ENCODE peak calls at places on chromosomes 2 and 18, in seven cellular contexts. D is endothelial cell of umbilical vein, H is testis, T is Peyer's patch, U is A549, Z is IMR-90, I is adrenal gland. C is an unnamed sample.

GRCh38 chr2:110979834-110980612 is 140.7 kb upstream of the BCL2L11 start:
- DNase-seq in D (no peak), H (no peak), T (no peak), U (no peak), Z (no peak), I (no peak), C (peak; percentile 91)

GRCh38 chr2:63038034-63038433 is 12.6 kb upstream of the OTX1 start:
- DNase-seq in D (no peak), H (no peak), T (no peak), U (no peak), Z (no peak), I (no peak), C (no peak)

GRCh38 chr2:179460530-179460929 is 195.9 kb upstream of the SESTD1 start:
- DNase-seq in D (peak; percentile 69), H (no peak), T (peak; percentile 55), U (no peak), Z (peak; percentile 96), I (peak; percentile 68), C (no peak)

GRCh38 chr2:155377931-155378444 is 679.5 kb downstream of the KCNJ3 start:
- DNase-seq in D (peak; percentile 95), H (no peak), T (no peak), U (no peak), Z (no peak), I (no peak), C (no peak)

GRCh38 chr2:78979380-78980238 is 45.9 kb upstream of the REG3G start:
- DNase-seq in D (peak; percentile 69), H (peak; percentile 81), T (peak; percentile 74), U (no peak), Z (no peak), I (peak; percentile 64), C (no peak)

GRCh38 chr2:168574856-168575630 is 119.0 kb downstream of the CERS6 start:
- DNase-seq in D (no peak), H (no peak), T (no peak), U (no peak), Z (peak; percentile 15), I (no peak), C (no peak)

GRCh38 chr2:3299130-3299529 is 78.5 kb downstream of the EIPR1 start:
- DNase-seq in D (no peak), H (no peak), T (peak; percentile 25), U (no peak), Z (no peak), I (no peak), C (no peak)

GRCh38 chr2:74424139-74424992 is 2.8 kb downstream of the WDR54 start:
- DNase-seq in D (no peak), H (no peak), T (no peak), U (no peak), Z (no peak), I (no peak), C (no peak)

GRCh38 chr2:220104871-220105351 is 477.5 kb downstream of the SLC4A3 start:
- DNase-seq in D (no peak), H (peak; percentile 60), T (no peak), U (peak; percentile 4), Z (peak; percentile 91), I (no peak), C (peak; percentile 89)

GRCh38 chr18:58867281-58867961 is 2.7 kb downstream of the ZNF532 start:
- DNase-seq in D (no peak), H (peak; percentile 28), T (no peak), U (no peak), Z (no peak), I (no peak), C (no peak)

GRCh38 chr2:172084734-172085459 is 410 bp upstream of the DLX1 start:
- DNase-seq in D (peak; percentile 83), H (peak; percentile 75), T (peak; percentile 73), U (peak; percentile 79), Z (peak; percentile 96), I (peak; percentile 78), C (peak; percentile 91)

GRCh38 chr18:62102221-62102620 is 84.6 kb downstream of the PIGN start:
- DNase-seq in D (no peak), H (no peak), T (no peak), U (no peak), Z (no peak), I (no peak), C (no peak)

GRCh38 chr18:6341709-6342108 is 73.0 kb downstream of the L3MBTL4 start:
- DNase-seq in D (no peak), H (no peak), T (no peak), U (no peak), Z (no peak), I (no peak), C (no peak)

GRCh38 chr2:34365937-34366336 is 766.8 kb upstream of the FAM98A start:
- DNase-seq in D (no peak), H (no peak), T (no peak), U (no peak), Z (no peak), I (no peak), C (no peak)

DNA sequence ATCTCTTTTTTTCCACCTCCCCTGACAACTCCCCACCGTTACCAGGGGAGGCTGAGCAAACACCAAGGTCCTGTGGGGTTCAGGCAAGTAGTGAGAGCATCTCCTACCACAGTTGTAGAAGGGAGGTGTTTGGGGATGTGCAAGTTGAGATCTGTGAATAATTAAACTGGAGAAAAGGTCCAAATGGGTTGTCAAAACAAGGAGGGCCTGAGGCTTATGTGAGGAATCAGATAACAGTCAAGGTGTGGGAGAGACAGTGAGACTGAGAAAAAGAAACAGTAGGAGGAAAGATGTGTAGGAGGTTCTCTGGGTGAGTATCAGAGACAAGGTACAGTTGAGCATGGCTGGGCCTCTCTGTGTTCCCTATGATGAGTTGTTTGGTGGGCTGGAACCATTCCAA is 194.6 kb downstream of the CYRIA start:
- DNase-seq in D (no peak), H (no peak), T (no peak), U (no peak), Z (no peak), I (no peak), C (no peak)
- H3K4me1 ChIP-seq in D (no peaks in the 10 kb centered on the region), H (no peaks in the 10 kb centered on the region), T (no peaks in the 10 kb centered on the region), U (no peaks in the 10 kb centered on the region), Z (no peaks in the 10 kb centered on the region), I (no peaks in the 10 kb centered on the region), C (no peaks in the 10 kb centered on the region)

GRCh38 chr2:99911711-99912110 is 230.7 kb downstream of the AFF3 start:
- DNase-seq in D (no peak), H (no peak), T (no peak), U (no peak), Z (no peak), I (no peak), C (no peak)

GRCh38 chr2:99910903-99911302 is 231.5 kb downstream of the AFF3 start:
- DNase-seq in D (no peak), H (no peak), T (no peak), U (no peak), Z (peak; percentile 7), I (no peak), C (no peak)

DNA sequence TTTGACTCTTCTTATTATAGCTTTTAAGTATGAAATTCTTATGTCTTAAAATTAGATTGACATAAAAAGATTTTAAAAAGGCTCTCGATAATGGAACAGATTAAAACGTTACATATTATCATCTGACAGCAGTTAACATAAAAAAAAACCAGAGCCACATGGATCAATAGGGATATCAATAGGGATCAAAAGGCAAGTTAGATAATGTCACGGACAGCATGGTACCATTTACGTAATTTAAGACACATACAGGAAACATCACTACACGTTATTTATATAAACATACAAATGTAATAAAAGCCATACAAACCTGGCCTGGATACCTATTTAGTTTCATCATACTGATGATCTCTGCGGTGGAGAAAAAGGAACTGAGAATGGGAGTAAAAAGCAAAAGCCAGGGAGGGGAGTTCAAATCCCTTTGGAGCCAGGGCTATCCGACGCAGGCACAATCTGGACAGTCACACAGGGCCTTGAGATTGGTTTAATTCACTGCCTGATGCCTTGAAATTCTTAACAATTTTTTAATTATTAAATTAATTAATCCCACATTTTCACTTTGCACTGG is 227.2 kb downstream of the AFF3 start:
- DNase-seq in D (no peak), H (no peak), T (no peak), U (no peak), Z (no peak), I (no peak), C (peak; percentile 50)
- TF ChIP-seq POLR2A in D (no peak), H (no peak), T (no peak), U (no peak), Z (no peak), I (no peak), C (no peak)

GRCh38 chr2:46257476-46257875 is 39.7 kb upstream of the EPAS1 start:
- DNase-seq in D (peak; percentile 95), H (no peak), T (no peak), U (no peak), Z (peak; percentile 78), I (no peak), C (no peak)
- H3K4me1 ChIP-seq in D (peaks cover 41% of the 10 kb centered on the region), H (peaks cover 5% of the 10 kb centered on the region), T (no peaks in the 10 kb centered on the region), U (no peaks in the 10 kb centered on the region), Z (peaks cover 7% of the 10 kb centered on the region), I (peaks cover 10% of the 10 kb centered on the region), C (peaks cover 27% of the 10 kb centered on the region)

GRCh38 chr2:201257941-201258665 is 2.2 kb upstream of the CASP8 start:
- DNase-seq in D (peak; percentile 84), H (peak; percentile 71), T (peak; percentile 97), U (peak; percentile 55), Z (peak; percentile 79), I (peak; percentile 71), C (peak; percentile 92)
- TF ChIP-seq POLR2A in D (peak; percentile 31), H (no peak), T (peak; percentile 38), U (no peak), Z (no peak), I (no peak), C (peak; percentile 17)

GRCh38 chr2:100240386-100240785 is 81.9 kb downstream of the LONRF2 start:
- DNase-seq in D (no peak), H (no peak), T (no peak), U (no peak), Z (no peak), I (no peak), C (no peak)

GRCh38 chr2:100242891-100243670 is 79.2 kb downstream of the LONRF2 start:
- DNase-seq in D (peak; percentile 47), H (peak; percentile 83), T (peak; percentile 88), U (peak; percentile 43), Z (peak; percentile 70), I (peak; percentile 41), C (no peak)

GRCh38 chr2:100241236-100241635 is 81.1 kb downstream of the LONRF2 start:
- DNase-seq in D (no peak), H (no peak), T (no peak), U (no peak), Z (no peak), I (no peak), C (no peak)

GRCh38 chr2:100243671-100244030 is 78.7 kb downstream of the LONRF2 start:
- DNase-seq in D (no peak), H (no peak), T (no peak), U (no peak), Z (no peak), I (no peak), C (no peak)

GRCh38 chr2:100242416-100242815 is 79.9 kb downstream of the LONRF2 start:
- DNase-seq in D (no peak), H (no peak), T (no peak), U (no peak), Z (peak; percentile 74), I (no peak), C (no peak)
- H3K4me1 ChIP-seq in D (no peaks in the 10 kb centered on the region), H (peaks cover 6% of the 10 kb centered on the region), T (no peaks in the 10 kb centered on the region), U (no peaks in the 10 kb centered on the region), Z (peaks cover 16% of the 10 kb centered on the region), I (no peaks in the 10 kb centered on the region), C (peaks cover 8% of the 10 kb centered on the region)

GRCh38 chr18:76619342-76620315 is 124.6 kb upstream of the ZNF516 start:
- DNase-seq in D (no peak), H (peak; percentile 95), T (no peak), U (no peak), Z (peak; percentile 58), I (peak; percentile 93), C (no peak)
- TF ChIP-seq POLR2A in D (no peak), H (no peak), T (no peak), U (no peak), Z (no peak), I (no peak), C (no peak)